ENCODE peak calls at places on chromosomes 2 and 18, in eight cellular contexts. R is A549, K is GM23338, L is cardiac fibroblast, I is body of pancreas, V is ovary, X is kidney epithelial cell, T is neural progenitor cell. Y is an unnamed sample.

GRCh38 chr18:39835303-39836030 is 2119.6 kb upstream of the PIK3C3 start:
- DNase-seq in R (peak), K (peak), L (no peak), I (no peak), V (no peak), X (no peak), T (no peak), Y (no peak)

GRCh38 chr2:112939425-112939824 is 28.5 kb downstream of the IL37 start:
- DNase-seq in R (no peak), K (no peak), L (no peak), I (peak), V (no peak), X (no peak), T (no peak), Y (no peak)

GRCh38 chr2:54522624-54523281 is 66.6 kb downstream of the SPTBN1 start:
- DNase-seq in R (peak), K (peak), L (peak), I (peak), V (peak), X (no peak), T (peak), Y (no peak)

GRCh38 chr2:111139637-111140317 is 19.1 kb downstream of the BCL2L11 start:
- DNase-seq in R (no peak), K (no peak), L (no peak), I (peak), V (no peak), X (no peak), T (no peak), Y (no peak)

GRCh38 chr2:11132036-11132671 is 23.1 kb upstream of the SLC66A3 start:
- DNase-seq in R (no peak), K (no peak), L (no peak), I (no peak), V (no peak), X (no peak), T (no peak), Y (no peak)

GRCh38 chr2:168427451-168427850 is 28.6 kb upstream of the CERS6 start:
- DNase-seq in R (no peak), K (no peak), L (peak), I (no peak), V (no peak), X (peak), T (no peak), Y (peak)

GRCh38 chr2:180077295-180077906 is 70.3 kb upstream of the CWC22 start:
- DNase-seq in R (peak), K (peak), L (peak), I (no peak), V (no peak), X (peak), T (peak), Y (no peak)

GRCh38 chr2:12457831-12458230 is 258.9 kb upstream of the TRIB2 start:
- DNase-seq in R (no peak), K (no peak), L (no peak), I (no peak), V (no peak), X (no peak), T (no peak), Y (no peak)

GRCh38 chr2:45010706-45011036 is 1.4 kb upstream of the SIX2 start:
- DNase-seq in R (no peak), K (no peak), L (no peak), I (no peak), V (no peak), X (no peak), T (peak), Y (no peak)

GRCh38 chr2:54624611-54625071 is 98.8 kb upstream of the EML6 start:
- DNase-seq in R (no peak), K (no peak), L (peak), I (no peak), V (no peak), X (no peak), T (no peak), Y (no peak)

GRCh38 chr2:199459286-199460100 is 1.8 kb upstream of the SATB2 start:
- DNase-seq in R (peak), K (peak), L (peak), I (peak), V (peak), X (peak), T (peak), Y (peak)

GRCh38 chr2:98576666-98577312 is 31.5 kb downstream of the COA5 start:
- DNase-seq in R (no peak), K (no peak), L (no peak), I (no peak), V (no peak), X (no peak), T (no peak), Y (no peak)

GRCh38 chr2:143132360-143132759 is 3.1 kb downstream of the ARHGAP15 start:
- DNase-seq in R (no peak), K (no peak), L (no peak), I (no peak), V (no peak), X (no peak), T (no peak), Y (no peak)

GRCh38 chr2:219149667-219150066 is 10.9 kb downstream of the NHEJ1 start:
- DNase-seq in R (no peak), K (no peak), L (peak), I (peak), V (no peak), X (no peak), T (no peak), Y (no peak)

GRCh38 chr2:119102964-119103363 is 55.6 kb downstream of the C1QL2 start:
- DNase-seq in R (no peak), K (no peak), L (no peak), I (no peak), V (no peak), X (no peak), T (no peak), Y (no peak)

GRCh38 chr18:78638889-78639596 is 340.6 kb upstream of the SALL3 start:
- DNase-seq in R (no peak), K (no peak), L (no peak), I (no peak), V (no peak), X (no peak), T (no peak), Y (no peak)

GRCh38 chr18:9849407-9849961 is 36.3 kb upstream of the TXNDC2 start:
- DNase-seq in R (no peak), K (no peak), L (peak), I (no peak), V (no peak), X (no peak), T (peak), Y (no peak)

GRCh38 chr18:31863103-31863502 is 79.8 kb downstream of the TRAPPC8 start:
- DNase-seq in R (no peak), K (no peak), L (no peak), I (no peak), V (no peak), X (no peak), T (no peak), Y (no peak)

GRCh38 chr18:79545255-79545654 is 134.3 kb upstream of the CTDP1 start:
- DNase-seq in R (no peak), K (no peak), L (no peak), I (no peak), V (no peak), X (no peak), T (no peak), Y (no peak)

GRCh38 chr2:182824056-182824758 is 42.2 kb downstream of the FRZB start:
- DNase-seq in R (no peak), K (no peak), L (no peak), I (peak), V (no peak), X (no peak), T (no peak), Y (no peak)

GRCh38 chr18:9914334-9914583 is 443 bp downstream of the VAPA start:
- DNase-seq in R (no peak), K (peak), L (no peak), I (no peak), V (no peak), X (no peak), T (peak), Y (no peak)

DNA sequence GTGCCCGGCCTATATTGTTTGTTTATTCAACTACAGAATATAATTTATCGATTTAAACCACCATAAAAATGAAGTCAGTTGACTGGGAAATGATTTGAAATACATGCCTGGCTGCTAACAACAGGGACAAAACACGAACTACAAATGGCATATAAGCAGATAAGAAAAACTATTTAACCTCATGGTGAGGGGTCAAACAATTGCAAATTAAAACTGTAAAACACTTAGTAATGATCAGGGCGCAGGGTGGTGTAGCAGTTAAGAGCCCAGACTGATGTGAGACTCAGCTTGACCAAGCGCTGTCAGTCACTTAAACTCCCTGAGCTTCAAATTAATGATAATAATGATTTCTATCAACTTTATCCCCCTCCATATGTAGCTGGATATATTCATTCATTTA is 6.7 kb downstream of the MTHFD2 start:
- DNase-seq in R (no peak), K (no peak), L (no peak), I (no peak), V (no peak), X (no peak), T (no peak), Y (no peak)
- H3K4me3 ChIP-seq in R (no peak), K (peak), L (no peak), I (no peak), V (no peak), X (no peak), T (no peak), Y (no peak)

GRCh38 chr2:226873051-226873620 is 37.3 kb downstream of the RHBDD1 start:
- DNase-seq in R (no peak), K (no peak), L (peak), I (no peak), V (no peak), X (no peak), T (no peak), Y (no peak)
- TF ChIP-seq CTCF in R (no peak), K (no peak), L (no peak), I (no peak), V (no peak), X (no peak), T (no peak), Y (no peak)

DNA sequence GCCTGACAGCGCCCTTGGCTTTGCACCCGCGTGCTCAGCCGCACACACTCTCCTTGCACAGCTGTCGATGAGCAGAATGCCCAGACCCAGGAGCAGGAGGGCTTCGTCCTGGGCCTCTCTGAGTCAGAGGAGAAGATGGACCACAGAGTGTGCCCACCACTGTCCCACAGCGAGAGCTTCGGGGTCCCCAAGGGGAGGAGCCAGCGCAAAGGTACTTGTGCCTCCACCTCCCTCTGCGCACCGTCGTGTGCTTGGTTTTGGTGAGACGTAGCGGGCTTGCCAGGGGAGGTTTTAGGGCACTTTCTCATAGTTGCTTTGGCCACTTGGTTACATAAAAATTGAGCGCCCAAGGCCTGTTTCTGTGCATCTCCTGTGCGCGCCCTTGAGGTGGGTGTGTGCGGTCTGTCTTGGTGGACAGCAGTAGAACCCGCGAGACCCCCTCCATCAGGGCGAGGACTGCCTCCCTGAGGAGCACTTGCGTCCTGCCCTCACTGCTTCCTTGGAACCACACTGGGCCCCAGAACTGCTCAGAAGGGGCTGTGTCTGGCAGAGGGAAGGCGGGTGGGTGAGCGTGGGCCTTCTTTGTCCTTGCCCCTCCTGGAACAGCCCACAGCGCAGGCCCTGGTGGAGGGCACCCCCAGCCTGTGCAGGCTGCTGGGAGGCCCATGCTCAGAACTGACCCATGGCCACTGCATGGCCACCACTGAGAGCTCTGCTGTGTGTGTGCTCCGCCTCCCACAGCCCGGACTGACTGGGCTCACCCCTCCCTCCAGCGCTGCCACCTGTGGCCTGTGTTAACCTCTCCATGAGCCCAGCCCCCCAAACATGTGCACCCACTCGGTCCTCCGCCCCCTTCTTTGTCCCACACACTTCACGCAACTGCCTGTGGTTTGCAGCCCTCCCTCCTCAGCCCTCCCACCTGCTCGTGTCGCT is 95.9 kb downstream of the DGKD start:
- DNase-seq in R (no peak), K (no peak), L (no peak), I (no peak), V (peak), X (no peak), T (peak), Y (no peak)
- H3K4me3 ChIP-seq in R (no peak), K (no peak), L (no peak), I (no peak), V (no peak), X (no peak), T (no peak), Y (no peak)

DNA sequence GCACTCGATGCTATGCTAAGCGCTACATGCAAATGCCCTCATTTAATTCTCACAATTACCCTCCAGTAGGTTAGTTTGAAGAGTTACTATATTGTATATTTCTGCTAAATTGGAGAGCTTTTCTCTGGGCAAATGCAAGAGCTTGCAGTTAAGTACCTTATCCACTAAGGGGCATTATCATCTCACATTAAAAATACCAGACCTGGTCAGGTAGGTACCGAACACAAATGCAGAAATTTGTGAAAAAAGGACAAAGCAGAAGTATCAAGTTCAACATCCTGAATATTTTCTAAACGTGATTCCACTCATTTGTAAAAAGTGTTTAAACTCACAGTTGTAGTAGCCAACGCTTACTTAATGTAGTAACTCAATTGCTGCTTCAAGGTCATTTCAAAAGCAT is 52.2 kb downstream of the CYRIA start:
- DNase-seq in R (peak), K (peak), L (peak), I (no peak), V (no peak), X (no peak), T (peak), Y (no peak)
- TF ChIP-seq CTCF in R (peak), K (peak), L (peak), I (peak), V (peak), X (peak), T (peak), Y (no peak)

GRCh38 chr2:191797937-191798873 is 48.7 kb downstream of the CAVIN2 start:
- DNase-seq in R (no peak), K (no peak), L (no peak), I (no peak), V (no peak), X (no peak), T (no peak), Y (no peak)
- H3K4me3 ChIP-seq in R (no peak), K (no peak), L (no peak), I (no peak), V (no peak), X (no peak), T (no peak), Y (no peak)

GRCh38 chr2:208501217-208501616 is 94.6 kb downstream of the PTH2R start:
- DNase-seq in R (no peak), K (peak), L (no peak), I (no peak), V (no peak), X (no peak), T (peak), Y (no peak)
- TF ChIP-seq CTCF in R (no peak), K (no peak), L (no peak), I (no peak), V (no peak), X (no peak), T (no peak), Y (no peak)

Y was measured in AG04449.